ENCODE peak calls at places on chromosomes 3 and 15, in seven cellular contexts. V, I, S, W, M, L and O are unnamed samples. For H3K9me3, the result is how much of the 10 kb centered on the place peaks cover.

GRCh38 chr3:50323092-50323600 is 601 bp upstream of the HYAL2 start:
- DNase-seq in M (no peak), L (peak), V (no peak), S (peak), I (no peak), W (no peak), O (no peak)

GRCh38 chr15:61687651-61688050 is 372.6 kb downstream of the VPS13C start:
- DNase-seq in L (no peak), W (no peak), S (no peak), M (no peak), V (no peak), I (no peak), O (no peak)

GRCh38 chr3:47752716-47753115 is 29.0 kb downstream of the SMARCC1 start:
- DNase-seq in M (no peak), W (no peak), S (no peak), I (no peak), L (no peak), V (no peak), O (no peak)

GRCh38 chr3:128176270-128176831 is 23.1 kb downstream of the EEFSEC start:
- DNase-seq in W (no peak), V (no peak), M (no peak), S (no peak), L (no peak), I (no peak), O (no peak)

GRCh38 chr3:152126260-152126659 is 142.5 kb upstream of the MBNL1 start:
- DNase-seq in S (no peak), M (peak), I (no peak), V (no peak), W (no peak), L (no peak), O (no peak)

GRCh38 chr3:140177943-140178342 is 243.0 kb downstream of the CLSTN2 start:
- DNase-seq in I (no peak), V (no peak), S (no peak), W (no peak), L (no peak), M (no peak), O (no peak)

GRCh38 chr15:96184297-96184696 is 146.2 kb upstream of the NR2F2 start:
- DNase-seq in V (no peak), I (no peak), S (no peak), M (no peak), L (no peak), W (no peak), O (no peak)

GRCh38 chr15:29570931-29571727 is 251.1 kb downstream of the TJP1 start:
- DNase-seq in W (peak), M (peak), S (no peak), L (peak), I (no peak), V (peak), O (no peak)

GRCh38 chr15:84725001-84725491 is 9.1 kb upstream of the SEC11A start:
- DNase-seq in M (no peak), I (no peak), V (no peak), S (no peak), L (no peak), W (peak), O (no peak)

GRCh38 chr3:158801696-158802398 is at the start of gene MFSD1:
- DNase-seq in V (peak), L (peak), S (peak), I (no peak), W (peak), M (peak), O (peak)

GRCh38 chr15:83919319-83919830 is 265.5 kb downstream of the ADAMTSL3 start:
- DNase-seq in W (no peak), S (no peak), I (no peak), L (no peak), V (no peak), M (no peak), O (no peak)

GRCh38 chr15:32135326-32135725 is 105.0 kb downstream of the CHRNA7 start:
- DNase-seq in L (no peak), S (no peak), I (no peak), W (peak), M (no peak), V (no peak), O (no peak)

GRCh38 chr3:48433472-48434118 is 3.7 kb upstream of the PLXNB1 start:
- DNase-seq in L (peak), W (no peak), I (no peak), S (no peak), V (no peak), M (peak), O (no peak)

GRCh38 chr3:183151086-183151485 is 11.4 kb downstream of the LAMP3 start:
- DNase-seq in S (no peak), I (no peak), W (no peak), V (no peak), M (no peak), L (no peak), O (no peak)

GRCh38 chr15:43776101-43776717 is 557 bp downstream of the ELL3 start:
- DNase-seq in S (peak), W (peak), L (peak), I (no peak), M (no peak), V (no peak), O (no peak)

GRCh38 chr3:119637679-119638525 is 22.5 kb downstream of the POPDC2 start:
- DNase-seq in I (no peak), S (no peak), W (no peak), M (peak), L (no peak), V (no peak), O (peak)

GRCh38 chr3:129650256-129650872 is 43.9 kb upstream of the PLXND1 start:
- DNase-seq in S (peak), W (peak), V (peak), I (no peak), L (peak), M (peak), O (no peak)

GRCh38 chr3:106355873-106356272 is 487.1 kb upstream of the CBLB start:
- DNase-seq in W (no peak), V (no peak), S (no peak), I (no peak), L (no peak), M (no peak), O (no peak)

GRCh38 chr3:189146842-189147241 is 24.9 kb upstream of the TPRG1 start:
- DNase-seq in M (peak), S (no peak), I (peak), V (no peak), W (no peak), L (no peak), O (no peak)

GRCh38 chr3:61890167-61890566 is 328.8 kb downstream of the PTPRG start:
- DNase-seq in V (no peak), S (no peak), L (no peak), M (no peak), W (no peak), I (no peak), O (no peak)

GRCh38 chr3:45054196-45054857 is 28.2 kb downstream of the CLEC3B start:
- DNase-seq in W (no peak), L (no peak), S (no peak), I (no peak), M (peak), V (no peak), O (peak)

GRCh38 chr3:128068156-128068620 is 16.0 kb downstream of the SEC61A1 start:
- DNase-seq in I (no peak), W (peak), S (no peak), M (peak), V (peak), L (peak), O (no peak)

GRCh38 chr3:149588909-149589308 is 68.9 kb downstream of the WWTR1 start:
- DNase-seq in S (no peak), V (no peak), L (no peak), M (no peak), W (no peak), I (no peak), O (no peak)

GRCh38 chr3:42900731-42901420 is 5.1 kb upstream of the ZNF662 start:
- DNase-seq in S (no peak), M (no peak), I (no peak), W (no peak), V (no peak), L (no peak), O (no peak)

GRCh38 chr3:122101646-122102045 is 46.5 kb downstream of the CD86 start:
- DNase-seq in S (no peak), V (peak), W (peak), L (no peak), I (no peak), M (peak), O (peak)

GRCh38 chr3:111695584-111696213 is 100.6 kb upstream of the ZBED2 start:
- DNase-seq in V (peak), W (no peak), S (no peak), L (no peak), I (no peak), M (peak), O (peak)

GRCh38 chr3:27559381-27559780 is 75.2 kb upstream of the SLC4A7 start:
- DNase-seq in L (no peak), W (no peak), M (no peak), I (no peak), S (no peak), V (no peak), O (no peak)

GRCh38 chr15:25228261-25228660 is 210.6 kb downstream of the UBE3A start:
- DNase-seq in V (no peak), S (no peak), W (no peak), I (no peak), L (no peak), M (no peak), O (no peak)
- H3K9me3 ChIP-seq in V (under half), S (under half), W (under half), I (half or more), L (under half), M (under half), O (half or more)

GRCh38 chr15:79897701-79898113 is 893 bp upstream of the MTHFS start:
- DNase-seq in W (no peak), S (no peak), M (no peak), L (no peak), V (no peak), I (no peak), O (no peak)
- H3K27ac ChIP-seq in W (peak), S (peak), M (peak), L (peak), V (peak), I (peak), O (no peak)

GRCh38 chr3:197249542-197249941 is 48.9 kb downstream of the DLG1 start:
- DNase-seq in V (no peak), I (no peak), M (no peak), W (no peak), L (no peak), S (no peak), O (no peak)

GRCh38 chr3:197242784-197243432 is 55.5 kb downstream of the DLG1 start:
- DNase-seq in L (no peak), M (no peak), I (no peak), W (no peak), V (no peak), S (no peak), O (no peak)

GRCh38 chr3:197248341-197248740 is 50.1 kb downstream of the DLG1 start:
- DNase-seq in S (no peak), L (no peak), V (no peak), M (no peak), I (no peak), W (no peak), O (no peak)

GRCh38 chr3:197241173-197241572 is 57.2 kb downstream of the DLG1 start:
- DNase-seq in M (no peak), V (no peak), L (no peak), W (no peak), S (no peak), I (no peak), O (no peak)

GRCh38 chr3:197244751-197245150 is 53.7 kb downstream of the DLG1 start:
- DNase-seq in S (no peak), L (no peak), M (no peak), I (no peak), W (no peak), V (no peak), O (no peak)
- H3K9me3 ChIP-seq in S (under half), L (under half), M (under half), I (under half), W (under half), V (under half), O (under half)

GRCh38 chr3:172332256-172333041 is 115.8 kb downstream of the GHSR start:
- DNase-seq in V (peak), I (no peak), W (peak), S (no peak), L (peak), M (peak), O (no peak)

GRCh38 chr3:172333042-172333377 is 115.2 kb downstream of the GHSR start:
- DNase-seq in L (no peak), W (no peak), I (no peak), V (no peak), S (no peak), M (no peak), O (no peak)

GRCh38 chr3:172330413-172330812 is 117.8 kb downstream of the GHSR start:
- DNase-seq in S (no peak), L (no peak), I (no peak), W (no peak), V (no peak), M (no peak), O (no peak)

GRCh38 chr3:172333692-172334457 is 114.4 kb downstream of the GHSR start:
- DNase-seq in W (no peak), M (no peak), L (no peak), I (no peak), S (no peak), V (no peak), O (no peak)

DNA sequence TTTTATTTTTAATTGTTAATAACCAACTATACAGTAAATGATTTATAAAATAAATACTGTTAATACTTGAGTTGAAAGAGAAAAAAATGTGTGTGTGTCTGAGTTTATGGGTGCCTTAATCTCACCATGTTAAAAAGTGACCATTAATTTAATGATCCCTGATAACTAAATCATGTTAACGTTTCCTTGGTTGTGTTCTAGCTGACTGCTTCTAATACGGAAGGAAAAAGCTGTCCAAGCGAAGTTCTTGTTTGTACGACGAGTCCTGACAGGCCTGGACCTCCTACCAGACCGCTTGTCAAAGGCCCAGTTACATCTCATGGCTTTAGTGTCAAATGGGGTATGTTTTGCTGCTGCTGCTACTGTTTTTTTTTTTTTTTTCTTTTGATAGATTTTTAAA is 113.5 kb downstream of the GHSR start:
- DNase-seq in V (no peak), S (no peak), L (no peak), W (no peak), I (no peak), M (no peak), O (no peak)
- H3K27ac ChIP-seq in V (no peak), S (no peak), L (no peak), W (no peak), I (no peak), M (no peak), O (no peak)

DNA sequence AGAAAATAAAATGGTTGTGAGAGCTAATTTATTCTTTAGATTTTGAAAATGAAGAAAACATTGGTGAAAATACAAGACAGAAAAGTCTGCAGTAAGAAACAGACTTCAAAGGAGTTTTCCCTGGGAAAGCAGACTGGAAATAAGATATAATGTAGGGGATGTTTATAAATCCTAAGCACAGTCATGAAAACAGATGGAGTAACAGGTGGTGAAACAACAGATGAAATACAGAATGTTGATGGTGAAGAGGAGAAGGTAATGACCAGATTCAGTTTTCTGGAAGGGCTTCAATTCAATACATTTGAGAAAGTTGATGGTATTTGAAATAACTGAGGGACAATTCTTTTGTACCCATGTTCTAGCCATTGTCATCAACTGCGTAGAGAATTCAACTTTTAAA is 353.9 kb downstream of the CHL1 start:
- DNase-seq in M (no peak), S (no peak), W (no peak), V (no peak), L (no peak), I (no peak), O (no peak)
- H3K9me3 ChIP-seq in M (under half), S (under half), W (under half), V (under half), L (under half), I (under half), O (under half)

GRCh38 chr15:55235637-55236036 is 38.9 kb upstream of the RSL24D1 start:
- DNase-seq in S (no peak), W (no peak), L (no peak), I (no peak), M (no peak), V (no peak), O (no peak)
- H3K27ac ChIP-seq in S (no peak), W (no peak), L (no peak), I (no peak), M (no peak), V (no peak), O (no peak)

DNA sequence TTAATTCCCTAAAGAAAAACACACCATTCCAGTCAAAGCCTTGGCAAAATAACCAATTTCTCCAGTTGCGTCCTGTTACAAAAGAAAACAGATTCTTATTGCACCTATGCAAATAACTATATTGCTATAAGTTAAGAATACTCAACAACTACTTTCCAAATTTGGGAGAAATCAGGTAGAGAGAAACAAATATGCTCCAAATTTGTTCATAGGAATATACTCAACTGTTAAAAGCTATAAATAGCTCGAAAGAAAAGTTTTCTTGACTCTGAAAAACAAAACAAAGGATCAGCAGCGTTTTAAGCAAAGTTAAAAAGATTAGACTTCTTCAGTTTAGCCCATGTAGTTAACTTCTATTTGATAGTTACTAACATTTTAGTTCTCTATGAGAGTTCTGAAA is 20.1 kb upstream of the SKIL start:
- DNase-seq in L (no peak), S (no peak), V (no peak), I (no peak), W (no peak), M (no peak), O (no peak)
- H3K9me3 ChIP-seq in L (under half), S (under half), V (under half), I (under half), W (under half), M (under half), O (under half)

DNA sequence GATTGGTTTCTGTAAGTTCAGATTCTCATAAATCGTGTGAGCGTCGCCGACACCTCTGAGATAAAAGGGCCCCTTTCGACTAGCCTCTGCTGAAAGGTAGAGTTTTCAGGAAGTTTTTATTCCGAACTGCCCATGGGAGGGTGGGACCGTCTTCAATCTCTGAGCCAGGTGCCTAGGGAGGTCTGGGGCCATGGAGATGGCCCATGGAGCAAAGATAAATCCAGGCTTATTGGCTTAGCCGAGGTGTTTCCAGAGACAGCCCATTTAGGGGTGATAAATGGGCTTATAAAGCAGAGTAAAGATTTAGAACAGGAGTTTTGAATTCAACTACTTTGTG is 442 bp downstream of the QTRT2 start:
- DNase-seq in W (no peak), I (no peak), S (no peak), M (no peak), V (peak), L (no peak), O (no peak)
- H3K27ac ChIP-seq in W (peak), I (peak), S (peak), M (peak), V (peak), L (peak), O (no peak)

GRCh38 chr15:76260246-76260938 is 50.9 kb downstream of the ETFA start:
- DNase-seq in W (no peak), V (no peak), I (no peak), L (no peak), M (no peak), S (no peak), O (no peak)
- H3K9me3 ChIP-seq in W (under half), V (under half), I (under half), L (under half), M (under half), S (under half), O (under half)

GRCh38 chr3:28972921-28973320 is 307.9 kb upstream of the RBMS3 start:
- DNase-seq in V (no peak), M (peak), S (no peak), W (no peak), L (no peak), I (no peak), O (no peak)
- H3K27ac ChIP-seq in V (no peak), M (no peak), S (no peak), W (no peak), L (no peak), I (no peak), O (no peak)